ENCODE peak calls at places on chromosomes 3 and 15, in four cellular contexts. E is GM12878, A is HepG2, K is H1. Z is an unnamed sample.
A peak's percentile ranks its signal among the peaks of the same experiment; 100 is the strongest.

GRCh38 chr3:185935465-185936263 is 2.1 kb downstream of the TRA2B start:
- DNase-seq in E (no peak), A (no peak), K (no peak), Z (no peak)

GRCh38 chr15:48559270-48559669 is 86.2 kb downstream of the FBN1 start:
- DNase-seq in K (no peak), A (no peak), E (no peak), Z (no peak)

GRCh38 chr15:96418146-96418545 is 87.6 kb downstream of the NR2F2 start:
- DNase-seq in A (no peak), E (no peak), K (no peak), Z (no peak)

GRCh38 chr15:94375997-94376396 is 144.6 kb downstream of the MCTP2 start:
- DNase-seq in K (no peak), A (no peak), E (no peak), Z (no peak)

GRCh38 chr15:74387988-74388955 is 20.8 kb upstream of the CYP11A1 start:
- DNase-seq in K (no peak), E (no peak), A (peak; percentile 43), Z (no peak)

GRCh38 chr3:46318207-46318606 is 35.7 kb upstream of the CCR2 start:
- DNase-seq in K (no peak), A (no peak), E (no peak), Z (no peak)

GRCh38 chr15:54962637-54963036 is 234.1 kb downstream of the RSL24D1 start:
- DNase-seq in E (no peak), K (no peak), A (no peak), Z (no peak)

GRCh38 chr3:36906504-36907149 is 38.2 kb downstream of the TRANK1 start:
- DNase-seq in K (no peak), A (no peak), E (no peak), Z (no peak)

GRCh38 chr15:31223478-31224350 is 102.9 kb upstream of the KLF13 start:
- DNase-seq in E (no peak), K (peak; percentile 47), A (no peak), Z (no peak)

GRCh38 chr15:75542386-75542797 is 36.7 kb downstream of the PTPN9 start:
- DNase-seq in A (no peak), E (no peak), K (no peak), Z (no peak)

GRCh38 chr3:141368062-141368924 is at the start of gene ZBTB38:
- DNase-seq in A (peak; percentile 97), E (no peak), K (peak; percentile 66), Z (peak; percentile 86)

GRCh38 chr3:39154323-39155021 is 1.1 kb upstream of the CSRNP1 start:
- DNase-seq in A (peak; percentile 60), E (no peak), K (peak; percentile 84), Z (peak; percentile 92)

GRCh38 chr3:77709158-77709557 is 669.3 kb downstream of the ROBO2 start:
- DNase-seq in E (no peak), A (no peak), K (no peak), Z (no peak)

DNA sequence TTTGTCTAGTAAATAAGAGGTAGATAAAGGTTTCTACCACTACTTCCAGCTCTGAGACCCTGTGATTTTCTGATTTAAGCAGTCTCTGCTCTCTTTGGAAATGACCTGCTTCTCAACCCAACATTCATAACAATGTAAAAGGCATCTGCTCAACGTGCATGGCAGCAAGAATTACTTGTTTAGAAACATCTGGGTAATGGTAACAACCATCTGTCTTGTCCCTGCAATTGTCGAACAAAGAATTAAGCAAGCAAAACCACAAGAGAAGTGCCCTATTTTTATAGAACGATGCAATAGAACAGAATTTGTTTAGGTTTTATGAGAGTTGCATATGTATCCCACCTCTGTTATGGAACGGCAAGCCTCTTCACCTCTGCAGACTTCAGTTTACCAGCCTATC is 7.1 kb upstream of the FSIP1 start:
- DNase-seq in E (no peak), K (no peak), A (no peak), Z (no peak)
- H3K9ac ChIP-seq in E (no peak overlapping the region), K (no peak overlapping the region), A (no peak overlapping the region), Z (no peak overlapping the region)

GRCh38 chr3:52104664-52105281 is 48.4 kb upstream of the DUSP7 start:
- DNase-seq in K (no peak), E (no peak), A (no peak), Z (no peak)
- TF ChIP-seq SUZ12 in K (no peak), E (no peak), A (no peak), Z (no peak)

DNA sequence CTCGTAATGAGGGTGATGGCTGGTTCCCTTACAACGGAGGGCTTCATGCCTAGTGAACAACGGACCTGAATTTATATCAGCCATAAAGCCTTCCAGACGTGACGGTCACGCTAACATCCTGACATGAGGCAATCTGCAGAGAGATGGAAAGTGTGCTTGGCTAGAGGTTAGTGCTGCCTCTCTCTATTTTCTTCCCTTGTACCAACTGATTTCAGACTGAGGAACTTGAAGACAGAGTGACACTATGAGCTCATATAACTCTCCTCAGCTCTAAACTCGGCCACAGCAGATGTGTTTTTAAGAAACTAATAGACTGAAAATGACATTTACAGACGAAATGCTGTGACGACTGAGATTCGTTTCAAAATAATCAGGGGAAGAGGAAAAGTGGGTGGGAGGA is 122.4 kb downstream of the XXYLT1 start:
- DNase-seq in K (no peak), E (no peak), A (no peak), Z (no peak)
- H3K9ac ChIP-seq in K (no peak overlapping the region), E (peak overlapping the region; percentile 87), A (no peak overlapping the region), Z (no peak overlapping the region)

DNA sequence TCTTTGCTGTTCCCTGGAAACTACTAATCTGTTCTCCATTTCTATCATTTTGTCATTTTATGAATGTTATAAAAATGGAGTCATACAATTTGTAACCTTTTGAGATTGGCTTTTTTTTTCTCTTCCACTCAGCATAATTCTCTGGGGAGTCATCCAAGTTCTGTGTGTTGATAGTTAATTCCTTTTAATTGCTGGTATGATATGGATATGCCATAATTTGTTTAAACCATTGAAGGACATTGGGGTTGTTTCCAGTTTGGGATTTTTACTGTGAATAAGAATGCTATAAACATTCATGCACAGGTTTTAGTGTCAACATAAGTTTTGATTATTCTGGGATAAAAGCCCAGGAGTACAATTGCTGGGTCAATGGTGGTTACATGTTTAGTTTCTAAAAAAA is 279.4 kb downstream of the WNT5A start:
- DNase-seq in E (no peak), A (no peak), K (no peak), Z (no peak)
- TF ChIP-seq SUZ12 in E (no peak), A (no peak), K (no peak), Z (no peak)

DNA sequence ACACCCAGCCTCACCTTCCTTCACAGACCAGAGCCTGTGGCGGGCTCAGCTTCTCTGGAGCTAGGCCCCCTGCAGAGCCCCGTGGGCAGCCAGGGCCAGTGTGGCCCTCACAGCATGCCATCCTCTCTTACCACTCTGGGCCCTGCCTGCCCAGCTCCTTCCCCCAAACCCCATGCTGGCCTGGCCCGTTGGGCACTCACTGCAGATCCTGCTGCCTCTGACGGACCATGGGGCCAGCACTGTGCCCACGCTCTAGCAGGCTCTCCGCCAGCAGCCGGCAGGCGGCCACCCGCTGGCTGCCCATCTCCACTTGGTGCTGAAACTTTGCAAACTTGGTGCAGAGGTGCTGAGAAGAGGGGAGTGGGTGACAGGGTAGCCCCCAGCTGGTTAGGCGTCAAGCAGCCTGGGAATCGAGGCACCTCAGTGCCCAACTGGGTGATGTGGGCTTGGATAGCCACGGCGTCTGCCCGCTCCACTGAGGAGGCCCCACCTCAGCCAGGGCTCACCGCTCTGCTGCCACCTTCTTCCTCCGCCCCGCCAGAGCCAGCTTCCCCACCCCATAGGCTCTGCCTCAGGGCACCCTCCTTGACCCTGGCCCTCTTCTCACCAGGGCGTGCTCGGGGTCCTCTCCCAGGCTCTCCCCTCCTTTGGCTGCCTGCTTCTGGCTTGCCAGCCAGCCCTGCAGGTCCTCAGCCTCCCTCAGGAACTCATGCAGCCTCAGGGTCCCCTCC is 22.5 kb downstream of the SPTBN5 start:
- DNase-seq in K (no peak), A (no peak), E (no peak), Z (no peak)
- H3K9ac ChIP-seq in K (no peak overlapping the region), A (no peak overlapping the region), E (no peak overlapping the region), Z (no peak overlapping the region)

GRCh38 chr3:123586966-123587365 is 2.1 kb upstream of the HACD2 start:
- DNase-seq in E (no peak), A (no peak), K (no peak), Z (no peak)
- TF ChIP-seq SUZ12 in E (no peak), A (no peak), K (no peak), Z (no peak)